ENCODE peak calls at places on chromosome 14, in four cellular contexts. One of them, this sample, is unnamed.

GRCh38 chr14:89226789-89227489 is 190.1 kb downstream of the FOXN3 start:
- DNase-seq in anterior cingulate cortex: no peak
- DNase-seq in aorta: no peak
- DNase-seq in GM12878: no peak
- DNase-seq in this sample: no peak

GRCh38 chr14:104429291-104429861 is 150.2 kb upstream of the C14orf180 start:
- DNase-seq in anterior cingulate cortex: no peak
- DNase-seq in aorta: peak
- DNase-seq in GM12878: no peak
- DNase-seq in this sample: peak

GRCh38 chr14:70338550-70338949 is 20.9 kb downstream of the COX16 start:
- DNase-seq in GM12878: no peak
- DNase-seq in anterior cingulate cortex: no peak
- DNase-seq in aorta: no peak
- DNase-seq in this sample: no peak

GRCh38 chr14:90003526-90004312 is 48.0 kb downstream of the TDP1 start:
- DNase-seq in GM12878: no peak
- DNase-seq in aorta: no peak
- DNase-seq in anterior cingulate cortex: no peak
- DNase-seq in this sample: no peak

GRCh38 chr14:61346221-61346620 is 24.8 kb downstream of the PRKCH start:
- DNase-seq in GM12878: no peak
- DNase-seq in aorta: no peak
- DNase-seq in anterior cingulate cortex: no peak
- DNase-seq in this sample: no peak

GRCh38 chr14:100862277-100862676 is 36.4 kb downstream of the MEG3 start:
- DNase-seq in aorta: peak
- DNase-seq in GM12878: no peak
- DNase-seq in anterior cingulate cortex: no peak
- DNase-seq in this sample: no peak

GRCh38 chr14:104476437-104476836 is 103.1 kb upstream of the C14orf180 start:
- DNase-seq in GM12878: no peak
- DNase-seq in aorta: no peak
- DNase-seq in anterior cingulate cortex: no peak
- DNase-seq in this sample: no peak

GRCh38 chr14:69693823-69694729 is 72.9 kb upstream of the SRSF5 start:
- DNase-seq in anterior cingulate cortex: no peak
- DNase-seq in GM12878: no peak
- DNase-seq in aorta: no peak
- DNase-seq in this sample: no peak

GRCh38 chr14:94143239-94143638 is 13.8 kb upstream of the IFI27L2 start:
- DNase-seq in aorta: no peak
- DNase-seq in anterior cingulate cortex: no peak
- DNase-seq in GM12878: no peak
- DNase-seq in this sample: no peak

GRCh38 chr14:24876996-24877395 is 173.0 kb downstream of the STXBP6 start:
- DNase-seq in aorta: no peak
- DNase-seq in GM12878: no peak
- DNase-seq in anterior cingulate cortex: no peak
- DNase-seq in this sample: no peak

GRCh38 chr14:23562822-23563472 is 4.6 kb downstream of the AP1G2 start:
- DNase-seq in aorta: no peak
- DNase-seq in anterior cingulate cortex: peak
- DNase-seq in GM12878: no peak
- DNase-seq in this sample: no peak

GRCh38 chr14:68584786-68585185 is 208.1 kb downstream of the ZFP36L1 start:
- DNase-seq in anterior cingulate cortex: no peak
- DNase-seq in GM12878: no peak
- DNase-seq in aorta: no peak
- DNase-seq in this sample: no peak

GRCh38 chr14:29061702-29062101 is 295.1 kb downstream of the FOXG1 start:
- DNase-seq in GM12878: no peak
- DNase-seq in aorta: no peak
- DNase-seq in anterior cingulate cortex: no peak
- DNase-seq in this sample: no peak

GRCh38 chr14:95697764-95698163 is 11.5 kb downstream of the TCL1B start:
- DNase-seq in aorta: no peak
- DNase-seq in anterior cingulate cortex: no peak
- DNase-seq in GM12878: peak
- DNase-seq in this sample: no peak

GRCh38 chr14:50059773-50060629 is 56.4 kb downstream of the VCPKMT start:
- DNase-seq in GM12878: no peak
- DNase-seq in anterior cingulate cortex: no peak
- DNase-seq in aorta: no peak
- DNase-seq in this sample: no peak

GRCh38 chr14:68790656-68791077 is 2.2 kb downstream of the ZFP36L1 start:
- DNase-seq in anterior cingulate cortex: no peak
- DNase-seq in aorta: no peak
- DNase-seq in GM12878: no peak
- DNase-seq in this sample: peak

GRCh38 chr14:54623279-54624004 is 56.5 kb downstream of the SAMD4A start:
- DNase-seq in GM12878: no peak
- DNase-seq in aorta: no peak
- DNase-seq in anterior cingulate cortex: no peak
- DNase-seq in this sample: no peak

GRCh38 chr14:96117101-96117897 is 78.1 kb downstream of the C14orf132 start:
- DNase-seq in GM12878: no peak
- DNase-seq in aorta: no peak
- DNase-seq in anterior cingulate cortex: peak
- DNase-seq in this sample: no peak

GRCh38 chr14:106556665-106557289 is 1030.4 kb downstream of the TMEM121 start:
- DNase-seq in GM12878: no peak
- DNase-seq in aorta: no peak
- DNase-seq in anterior cingulate cortex: no peak
- DNase-seq in this sample: no peak

GRCh38 chr14:50875359-50876090 is 3.7 kb downstream of the ABHD12B start:
- DNase-seq in aorta: no peak
- DNase-seq in anterior cingulate cortex: no peak
- DNase-seq in GM12878: peak
- DNase-seq in this sample: no peak

GRCh38 chr14:94612580-94613554 is 676 bp downstream of the SERPINA3 start:
- DNase-seq in anterior cingulate cortex: no peak
- DNase-seq in aorta: no peak
- DNase-seq in GM12878: no peak
- DNase-seq in this sample: no peak

GRCh38 chr14:33452982-33453381 is 497.9 kb downstream of the EGLN3 start:
- DNase-seq in anterior cingulate cortex: no peak
- DNase-seq in aorta: no peak
- DNase-seq in GM12878: no peak
- DNase-seq in this sample: no peak

GRCh38 chr14:67583711-67584644 is 16.1 kb downstream of the PIGH start:
- DNase-seq in aorta: no peak
- DNase-seq in anterior cingulate cortex: no peak
- DNase-seq in GM12878: no peak
- DNase-seq in this sample: no peak

GRCh38 chr14:88995437-88996198 is 171.2 kb downstream of the TTC8 start:
- DNase-seq in anterior cingulate cortex: no peak
- DNase-seq in aorta: no peak
- DNase-seq in GM12878: no peak
- DNase-seq in this sample: no peak

GRCh38 chr14:78788467-78789360 is 618.5 kb downstream of the NRXN3 start:
- DNase-seq in GM12878: no peak
- DNase-seq in aorta: no peak
- DNase-seq in anterior cingulate cortex: no peak
- DNase-seq in this sample: no peak

GRCh38 chr14:76918751-76919421 is 92.7 kb downstream of the LRRC74A start:
- DNase-seq in GM12878: no peak
- DNase-seq in aorta: peak
- DNase-seq in anterior cingulate cortex: peak
- DNase-seq in this sample: peak

GRCh38 chr14:85315891-85316290 is 214.1 kb upstream of the FLRT2 start:
- DNase-seq in aorta: no peak
- DNase-seq in anterior cingulate cortex: no peak
- DNase-seq in GM12878: no peak
- DNase-seq in this sample: no peak

GRCh38 chr14:39430762-39431415 is 1.3 kb downstream of the FBXO33 start:
- DNase-seq in GM12878: no peak
- DNase-seq in anterior cingulate cortex: no peak
- DNase-seq in aorta: no peak
- DNase-seq in this sample: no peak